ENCODE peak calls at places on chromosomes 7 and 10, in seven cellular contexts. R is tibial nerve, F is SJSA1, N is GM23338, O is tibial artery, G is neural progenitor cell, E is esophagus squamous epithelium. U is an unnamed sample.

GRCh38 chr10:93593749-93594148 is 7.3 kb downstream of the RBP4 start:
- DNase-seq in R (no peak), F (no peak), N (no peak), O (no peak), G (no peak), E (no peak), U (no peak)

GRCh38 chr10:51074238-51075028 is at the start of gene PRKG1:
- DNase-seq in R (peak; percentile 54), F (peak; percentile 49), N (peak; percentile 86), O (peak; percentile 88), G (peak; percentile 91), E (no peak), U (peak; percentile 78)

GRCh38 chr7:90817846-90818245 is 221.7 kb downstream of the CDK14 start:
- DNase-seq in R (no peak), F (no peak), N (peak; percentile 45), O (no peak), G (peak; percentile 51), E (no peak), U (no peak)

GRCh38 chr10:10211409-10211808 is 806.3 kb upstream of the CELF2 start:
- DNase-seq in R (no peak), F (no peak), N (no peak), O (no peak), G (no peak), E (no peak), U (no peak)

GRCh38 chr7:96538632-96539031 is 171.0 kb downstream of the SEM1 start:
- DNase-seq in R (no peak), F (no peak), N (no peak), O (no peak), G (no peak), E (no peak), U (no peak)

GRCh38 chr10:128530301-128530700 is 404.1 kb upstream of the MKI67 start:
- DNase-seq in R (no peak), F (no peak), N (peak; percentile 46), O (no peak), G (no peak), E (no peak), U (peak; percentile 11)

GRCh38 chr7:87935373-87935706 is 1.3 kb downstream of the ADAM22 start:
- DNase-seq in R (no peak), F (no peak), N (peak; percentile 11), O (no peak), G (no peak), E (no peak), U (peak; percentile 10)

GRCh38 chr7:7820939-7821338 is 102.5 kb upstream of the RPA3 start:
- DNase-seq in R (no peak), F (no peak), N (peak; percentile 49), O (no peak), G (peak; percentile 11), E (no peak), U (no peak)

GRCh38 chr7:44587843-44588711 is 6.0 kb upstream of the TMED4 start:
- DNase-seq in R (no peak), F (no peak), N (peak; percentile 29), O (no peak), G (no peak), E (no peak), U (no peak)

DNA sequence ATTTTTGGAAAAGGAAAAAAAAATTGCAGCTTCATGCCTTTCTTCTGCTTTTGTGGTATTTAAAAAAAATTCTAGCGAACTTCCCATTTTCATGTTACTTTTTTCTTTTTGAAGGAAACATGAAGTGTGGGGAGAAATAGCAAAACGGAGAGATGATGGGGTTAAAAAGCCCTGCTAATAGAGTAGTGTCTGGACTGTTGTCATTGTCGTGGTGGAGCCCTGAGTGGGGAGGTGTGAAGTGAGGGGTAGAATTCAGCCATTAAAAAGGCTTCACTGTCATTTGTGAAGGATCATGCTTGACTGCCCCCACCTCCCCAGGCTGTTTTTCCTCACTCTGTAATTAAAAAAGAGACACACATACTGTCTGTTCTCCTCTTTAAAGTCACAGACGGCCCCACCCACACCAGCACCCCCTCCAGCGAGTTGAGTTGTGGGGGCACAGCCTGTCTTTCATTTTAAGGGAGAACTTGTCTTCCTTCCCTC is 272.5 kb downstream of the CREB5 start:
- DNase-seq in R (no peak), F (no peak), N (no peak), O (no peak), G (no peak), E (no peak), U (no peak)
- H3K4me3 ChIP-seq in R (peak overlapping the region; percentile 54), F (no peak overlapping the region), N (no peak overlapping the region), O (no peak overlapping the region), G (no peak overlapping the region), E (no peak overlapping the region), U (no peak overlapping the region)

GRCh38 chr10:77906863-77907861 is 19.4 kb downstream of the DLG5 start:
- DNase-seq in R (no peak), F (peak; percentile 55), N (no peak), O (no peak), G (no peak), E (no peak), U (no peak)
- H3K4me1 ChIP-seq in R (peaks cover 9% of the 10 kb centered on the region), F (peaks cover 28% of the 10 kb centered on the region), N (peaks cover 19% of the 10 kb centered on the region), O (no peaks in the 10 kb centered on the region), G (peaks cover 21% of the 10 kb centered on the region), E (peaks cover 75% of the 10 kb centered on the region), U (peaks cover 62% of the 10 kb centered on the region)

GRCh38 chr7:130910949-130911944 is 177.2 kb upstream of the KLF14 start:
- DNase-seq in R (no peak), F (peak; percentile 70), N (peak; percentile 76), O (no peak), G (no peak), E (no peak), U (no peak)
- H3K4me3 ChIP-seq in R (peak overlapping the region; percentile 51), F (peak overlapping the region; percentile 48), N (peak overlapping the region; percentile 5), O (peak overlapping the region; percentile 37), G (no peak overlapping the region), E (peak overlapping the region; percentile 65), U (peak overlapping the region; percentile 48)

DNA sequence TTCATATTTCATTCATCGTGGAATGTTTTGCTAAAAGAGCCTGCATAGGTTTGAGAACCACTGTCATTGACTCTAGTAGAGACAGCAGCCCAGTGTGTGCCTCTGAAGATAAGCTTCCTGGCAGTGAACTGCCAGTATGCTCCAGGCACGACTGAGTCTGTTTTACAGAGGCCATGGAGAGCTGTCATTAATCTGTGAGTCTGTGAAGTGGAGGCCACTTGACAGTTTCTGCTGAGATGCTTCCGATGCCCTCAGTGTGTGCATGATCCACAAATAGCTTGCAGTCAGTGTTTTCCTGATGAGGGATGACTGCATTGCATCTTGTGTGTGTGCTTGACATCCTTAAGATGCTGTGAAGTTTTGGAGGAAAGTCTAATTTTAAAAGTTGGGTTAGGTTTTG is 162.2 kb downstream of the PFKFB3 start:
- DNase-seq in R (no peak), F (no peak), N (no peak), O (no peak), G (peak; percentile 7), E (no peak), U (no peak)
- H3K4me1 ChIP-seq in R (no peaks in the 10 kb centered on the region), F (peaks cover 13% of the 10 kb centered on the region), N (peaks cover 35% of the 10 kb centered on the region), O (no peaks in the 10 kb centered on the region), G (peaks cover 15% of the 10 kb centered on the region), E (peaks cover 7% of the 10 kb centered on the region), U (peaks cover 36% of the 10 kb centered on the region)

DNA sequence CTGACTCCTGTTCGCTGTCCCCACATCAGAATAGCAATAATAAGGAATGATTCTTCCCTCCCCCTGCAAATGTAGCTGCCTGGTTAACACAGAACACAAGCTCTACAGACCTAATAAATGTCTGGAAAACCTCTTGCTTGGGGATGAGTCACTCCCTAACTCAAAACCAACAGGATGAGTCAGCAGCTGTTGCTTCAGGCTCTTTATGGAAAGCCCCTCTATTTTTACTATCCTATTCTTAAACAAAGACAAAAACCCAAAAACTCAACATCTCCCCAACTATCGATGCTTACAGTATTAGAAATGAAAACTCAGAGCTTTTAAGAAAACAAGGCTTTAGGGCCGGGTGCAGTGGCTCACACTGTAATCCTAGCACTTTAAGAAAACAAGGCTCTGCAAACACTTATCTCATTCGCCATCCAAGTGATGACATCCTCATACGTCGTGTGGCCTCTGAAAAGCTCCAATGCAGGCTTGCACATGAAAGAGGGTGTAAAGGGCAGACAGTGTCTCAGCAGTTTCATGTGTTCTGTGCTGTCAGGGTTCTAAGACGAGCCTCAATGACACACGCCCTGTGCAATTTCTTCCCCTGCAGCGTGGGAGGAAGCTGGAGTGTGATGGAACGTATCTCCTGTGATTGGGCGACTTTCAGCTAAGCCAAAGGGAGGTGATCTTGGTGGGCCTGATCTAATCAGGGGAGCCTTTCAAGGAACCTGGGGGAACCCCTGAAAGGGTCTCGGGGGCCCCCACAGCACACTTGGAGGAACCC is 70.1 kb downstream of the AMZ1 start:
- DNase-seq in R (no peak), F (peak; percentile 88), N (no peak), O (peak; percentile 74), G (no peak), E (no peak), U (peak; percentile 84)
- H3K4me3 ChIP-seq in R (peak overlapping the region; percentile 3), F (no peak overlapping the region), N (no peak overlapping the region), O (peak overlapping the region; percentile 4), G (no peak overlapping the region), E (peak overlapping the region; percentile 36), U (no peak overlapping the region)

DNA sequence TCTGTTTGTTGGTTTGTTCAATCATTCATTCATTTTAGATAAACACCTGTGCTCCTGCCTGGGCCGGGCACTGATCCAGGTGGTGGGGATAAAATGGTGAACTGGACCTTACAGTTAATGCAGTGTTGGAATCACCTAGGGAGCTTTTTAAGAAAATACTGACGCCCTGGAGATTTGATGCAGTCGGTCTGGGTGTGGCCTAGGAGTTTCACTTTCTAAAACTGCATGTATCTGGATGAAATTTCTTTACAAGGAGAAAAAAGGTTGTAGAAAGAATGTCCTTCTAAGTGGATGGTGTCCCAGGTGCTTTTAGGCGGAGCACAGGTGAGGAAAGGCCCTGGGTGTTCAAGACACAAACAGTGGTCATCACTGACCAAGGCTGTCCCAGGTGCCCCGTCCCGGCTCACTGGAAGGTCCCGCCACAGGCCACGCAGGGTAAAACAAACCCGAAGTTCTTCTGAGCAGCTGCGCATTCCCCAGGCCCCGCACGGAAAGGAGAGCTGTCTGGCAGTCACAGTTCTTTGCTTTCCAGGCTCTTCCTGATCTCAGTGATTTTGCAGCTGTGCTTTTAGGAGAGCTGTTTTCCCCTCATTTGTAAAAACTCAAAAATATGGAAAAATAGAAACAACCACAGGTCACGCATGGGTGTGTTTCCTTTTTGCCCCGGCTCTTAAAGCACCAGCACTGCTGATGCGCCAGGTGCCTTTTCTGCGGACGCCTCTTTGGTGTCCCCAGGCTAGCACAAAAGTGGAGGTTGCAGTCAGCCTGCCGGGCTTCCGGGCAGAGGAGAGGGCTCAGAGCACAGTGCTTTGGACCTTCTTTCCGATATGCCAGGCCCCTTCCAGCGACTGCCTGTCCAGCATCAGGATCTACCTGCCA is 161.9 kb downstream of the GRK5 start:
- DNase-seq in R (no peak), F (no peak), N (no peak), O (no peak), G (no peak), E (no peak), U (no peak)
- H3K4me1 ChIP-seq in R (peaks cover 34% of the 10 kb centered on the region), F (peaks cover 40% of the 10 kb centered on the region), N (no peaks in the 10 kb centered on the region), O (no peaks in the 10 kb centered on the region), G (peaks cover 28% of the 10 kb centered on the region), E (peaks cover 78% of the 10 kb centered on the region), U (no peaks in the 10 kb centered on the region)

DNA sequence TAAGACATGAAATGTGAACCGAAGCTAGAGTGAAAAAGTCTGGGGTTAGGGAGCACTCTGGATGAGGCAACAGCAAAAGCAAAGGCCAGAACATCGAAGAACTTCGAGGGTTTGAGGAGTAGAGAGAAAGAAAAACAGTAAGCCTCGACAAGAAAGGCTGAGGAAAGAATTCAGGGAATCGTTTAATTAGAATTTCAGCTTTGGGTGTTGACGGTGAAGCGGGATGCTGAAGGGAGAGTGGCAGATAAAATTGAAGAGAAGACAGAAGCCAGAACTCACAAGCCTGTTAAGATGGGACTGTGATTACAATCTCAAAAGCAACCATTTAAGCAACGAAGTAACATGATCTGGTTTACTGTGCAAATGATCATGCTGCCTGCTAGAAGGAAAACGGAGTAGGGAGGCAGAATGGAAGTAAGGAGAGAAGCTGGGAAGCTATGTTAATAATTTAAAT is 2.1 kb downstream of the TRDMT1 start:
- DNase-seq in R (no peak), F (no peak), N (peak; percentile 53), O (no peak), G (peak; percentile 16), E (no peak), U (no peak)
- H3K4me3 ChIP-seq in R (peak overlapping the region; percentile 71), F (peak overlapping the region; percentile 0), N (peak overlapping the region; percentile 87), O (peak overlapping the region; percentile 66), G (peak overlapping the region; percentile 77), E (peak overlapping the region; percentile 70), U (no peak overlapping the region)

U was measured in Caco-2.